ENCODE peak calls at places on chromosomes 2 and 18, in four cellular contexts. One of them, this sample, is unnamed.

GRCh38 chr2:196195302-196195701 is 23.9 kb upstream of the STK17B start:
- DNase-seq in astrocyte: no peak
- DNase-seq in osteoblast: no peak
- DNase-seq in A549: no peak
- DNase-seq in this sample: no peak

GRCh38 chr2:42829556-42830510 is 37.5 kb upstream of the HAAO start:
- DNase-seq in osteoblast: no peak
- DNase-seq in astrocyte: no peak
- DNase-seq in A549: peak; percentile 16
- DNase-seq in this sample: no peak

GRCh38 chr2:2647156-2647555 is 316.1 kb upstream of the MYT1L start:
- DNase-seq in A549: no peak
- DNase-seq in osteoblast: no peak
- DNase-seq in astrocyte: peak; percentile 16
- DNase-seq in this sample: no peak

GRCh38 chr18:2889761-2890192 is 43.0 kb downstream of the EMILIN2 start:
- DNase-seq in osteoblast: peak; percentile 35
- DNase-seq in A549: no peak
- DNase-seq in astrocyte: peak; percentile 20
- DNase-seq in this sample: no peak

GRCh38 chr2:127626175-127626574 is 19.8 kb upstream of the GPR17 start:
- DNase-seq in osteoblast: peak; percentile 76
- DNase-seq in astrocyte: no peak
- DNase-seq in A549: no peak
- DNase-seq in this sample: no peak

GRCh38 chr2:227848586-227848985 is 22.8 kb upstream of the DAW1 start:
- DNase-seq in astrocyte: no peak
- DNase-seq in A549: no peak
- DNase-seq in osteoblast: no peak
- DNase-seq in this sample: no peak

GRCh38 chr18:76985156-76985950 is 147.2 kb downstream of the MBP start:
- DNase-seq in A549: no peak
- DNase-seq in astrocyte: no peak
- DNase-seq in osteoblast: no peak
- DNase-seq in this sample: no peak

GRCh38 chr2:165428996-165429395 is 40.5 kb upstream of the CSRNP3 start:
- DNase-seq in A549: no peak
- DNase-seq in osteoblast: no peak
- DNase-seq in astrocyte: peak; percentile 62
- DNase-seq in this sample: no peak

GRCh38 chr2:216536725-216537124 is 38.1 kb downstream of the RPL37A start:
- DNase-seq in A549: no peak
- DNase-seq in osteoblast: no peak
- DNase-seq in astrocyte: no peak
- DNase-seq in this sample: peak; percentile 61

GRCh38 chr2:232142049-232142448 is 180.5 kb downstream of the DIS3L2 start:
- DNase-seq in A549: peak; percentile 13
- DNase-seq in astrocyte: peak; percentile 8
- DNase-seq in osteoblast: no peak
- DNase-seq in this sample: peak; percentile 56

GRCh38 chr2:66547113-66547512 is 112.2 kb downstream of the MEIS1 start:
- DNase-seq in astrocyte: peak; percentile 45
- DNase-seq in A549: no peak
- DNase-seq in osteoblast: no peak
- DNase-seq in this sample: no peak

GRCh38 chr18:23239885-23240608 is 104.8 kb downstream of the CABLES1 start:
- DNase-seq in A549: no peak
- DNase-seq in osteoblast: no peak
- DNase-seq in astrocyte: no peak
- DNase-seq in this sample: no peak

GRCh38 chr2:127053731-127054603 is 53.0 kb downstream of the BIN1 start:
- DNase-seq in A549: no peak
- DNase-seq in astrocyte: peak; percentile 14
- DNase-seq in osteoblast: peak; percentile 81
- DNase-seq in this sample: no peak

GRCh38 chr2:70261501-70261900 is 3.6 kb downstream of the PCYOX1 start:
- DNase-seq in A549: no peak
- DNase-seq in astrocyte: no peak
- DNase-seq in osteoblast: no peak
- DNase-seq in this sample: peak; percentile 13

GRCh38 chr18:35811896-35812295 is 160.6 kb upstream of the RMP24 start:
- DNase-seq in osteoblast: no peak
- DNase-seq in astrocyte: peak; percentile 1
- DNase-seq in A549: no peak
- DNase-seq in this sample: no peak

GRCh38 chr18:48050176-48050575 is 119.7 kb upstream of the SMAD2 start:
- DNase-seq in A549: no peak
- DNase-seq in astrocyte: no peak
- DNase-seq in osteoblast: no peak
- DNase-seq in this sample: no peak

GRCh38 chr2:197599285-197599965 is 76.0 kb downstream of the RFTN2 start:
- DNase-seq in astrocyte: no peak
- DNase-seq in osteoblast: peak; percentile 93
- DNase-seq in A549: peak; percentile 28
- DNase-seq in this sample: no peak

GRCh38 chr2:45928946-45929345 is 277.5 kb downstream of the PRKCE start:
- DNase-seq in osteoblast: no peak
- DNase-seq in astrocyte: no peak
- DNase-seq in A549: no peak
- DNase-seq in this sample: peak; percentile 49

GRCh38 chr2:128228894-128229293 is 89.8 kb downstream of the HS6ST1 start:
- DNase-seq in A549: no peak
- DNase-seq in osteoblast: peak; percentile 82
- DNase-seq in astrocyte: no peak
- DNase-seq in this sample: no peak

GRCh38 chr2:80331025-80331424 is 26.5 kb upstream of the LRRTM1 start:
- DNase-seq in A549: no peak
- DNase-seq in astrocyte: no peak
- DNase-seq in osteoblast: no peak
- DNase-seq in this sample: no peak

GRCh38 chr18:12312936-12313335 is 4.9 kb downstream of the TUBB6 start:
- DNase-seq in A549: no peak
- DNase-seq in astrocyte: no peak
- DNase-seq in osteoblast: no peak
- DNase-seq in this sample: no peak

GRCh38 chr2:120005834-120006521 is 6.9 kb upstream of the EPB41L5 start:
- DNase-seq in A549: no peak
- DNase-seq in osteoblast: no peak
- DNase-seq in astrocyte: no peak
- DNase-seq in this sample: no peak

GRCh38 chr2:225033440-225034390 is 8.6 kb downstream of the DOCK10 start:
- DNase-seq in A549: no peak
- DNase-seq in astrocyte: no peak
- DNase-seq in osteoblast: no peak
- DNase-seq in this sample: no peak

GRCh38 chr2:177606636-177607035 is 214.1 kb downstream of the AGPS start:
- DNase-seq in A549: no peak
- DNase-seq in astrocyte: peak; percentile 3
- DNase-seq in osteoblast: no peak
- DNase-seq in this sample: no peak

GRCh38 chr2:212940816-212941215 is 210.6 kb downstream of the IKZF2 start:
- DNase-seq in astrocyte: peak; percentile 59
- DNase-seq in A549: no peak
- DNase-seq in osteoblast: no peak
- DNase-seq in this sample: peak; percentile 66

GRCh38 chr18:79523738-79524180 is 128.0 kb downstream of the NFATC1 start:
- DNase-seq in osteoblast: peak; percentile 39
- DNase-seq in A549: no peak
- DNase-seq in astrocyte: peak; percentile 16
- DNase-seq in this sample: no peak

GRCh38 chr2:176516051-176516601 is 246.9 kb downstream of the MTX2 start:
- DNase-seq in osteoblast: no peak
- DNase-seq in A549: no peak
- DNase-seq in astrocyte: no peak
- DNase-seq in this sample: no peak

GRCh38 chr2:12416600-12416999 is 300.1 kb upstream of the TRIB2 start:
- DNase-seq in osteoblast: no peak
- DNase-seq in astrocyte: no peak
- DNase-seq in A549: no peak
- DNase-seq in this sample: no peak

GRCh38 chr2:69163109-69163508 is 150.1 kb downstream of the ANTXR1 start:
- DNase-seq in A549: peak; percentile 67
- DNase-seq in osteoblast: peak; percentile 66
- DNase-seq in astrocyte: peak; percentile 97
- DNase-seq in this sample: peak; percentile 94

DNA sequence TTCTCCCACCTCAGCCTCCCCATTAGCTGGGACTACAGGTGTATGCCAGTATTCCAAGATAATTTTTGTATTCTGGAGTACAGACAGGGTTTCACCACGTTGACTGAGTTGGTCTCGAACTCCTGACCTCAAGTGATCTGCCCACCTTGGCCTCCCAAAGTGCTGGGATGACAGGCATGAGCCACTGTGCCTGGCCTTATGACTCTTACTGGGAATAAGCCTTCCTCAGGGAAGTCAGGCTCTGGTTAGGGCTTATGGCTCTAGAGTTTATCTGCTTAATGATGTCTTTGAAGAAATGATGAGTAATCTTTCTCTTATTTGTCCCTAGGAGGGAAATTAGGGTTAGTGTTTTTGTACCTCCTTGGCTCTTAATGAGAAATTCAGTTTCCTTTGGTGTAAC is 187.7 kb downstream of the FAM210A start:
- DNase-seq in astrocyte: no peak
- DNase-seq in osteoblast: no peak
- DNase-seq in A549: no peak
- DNase-seq in this sample: no peak
- H3K27ac ChIP-seq in astrocyte: no peak overlapping the region
- H3K27ac ChIP-seq in osteoblast: no peak overlapping the region
- H3K27ac ChIP-seq in A549: peak overlapping the region; percentile 77
- H3K27ac ChIP-seq in this sample: no peak overlapping the region

DNA sequence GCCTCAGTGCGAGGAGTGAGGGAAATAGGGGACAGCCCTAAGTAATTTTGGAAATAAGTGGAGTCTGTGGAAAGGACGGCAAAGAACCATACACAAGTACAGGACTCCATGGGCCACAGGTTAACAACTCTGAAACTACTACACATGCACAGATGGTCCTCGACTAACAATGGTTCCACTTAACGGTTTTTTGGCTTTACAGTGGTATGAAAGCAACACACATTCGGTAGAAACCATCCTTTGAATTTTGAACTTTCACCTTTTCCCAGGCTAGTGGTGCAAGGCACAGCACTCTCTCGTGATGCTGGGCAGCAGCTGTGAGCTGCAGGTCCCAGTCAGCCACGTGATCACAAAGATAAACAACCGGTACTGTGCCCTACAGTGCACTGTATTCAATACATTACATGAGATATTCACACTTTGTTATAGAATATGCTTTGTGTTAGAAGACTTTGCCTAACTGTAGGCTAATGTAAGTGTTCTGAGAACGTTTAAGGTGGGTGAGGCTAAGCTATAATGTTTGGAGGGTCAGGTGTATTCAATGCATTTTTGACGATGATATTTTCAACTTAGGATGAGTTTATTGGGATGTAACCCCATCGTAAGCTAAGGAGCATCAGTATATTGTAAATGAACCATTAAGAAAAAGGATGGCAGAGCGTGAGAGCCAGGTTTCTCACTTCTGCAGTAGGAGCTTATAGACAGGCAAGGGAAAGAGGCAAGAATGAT is 44.6 kb downstream of the TBC1D8 start:
- DNase-seq in astrocyte: no peak
- DNase-seq in A549: no peak
- DNase-seq in osteoblast: no peak
- DNase-seq in this sample: no peak
- H3K27ac ChIP-seq in astrocyte: no peak overlapping the region
- H3K27ac ChIP-seq in A549: peak overlapping the region; percentile 55
- H3K27ac ChIP-seq in osteoblast: no peak overlapping the region
- H3K27ac ChIP-seq in this sample: no peak overlapping the region

DNA sequence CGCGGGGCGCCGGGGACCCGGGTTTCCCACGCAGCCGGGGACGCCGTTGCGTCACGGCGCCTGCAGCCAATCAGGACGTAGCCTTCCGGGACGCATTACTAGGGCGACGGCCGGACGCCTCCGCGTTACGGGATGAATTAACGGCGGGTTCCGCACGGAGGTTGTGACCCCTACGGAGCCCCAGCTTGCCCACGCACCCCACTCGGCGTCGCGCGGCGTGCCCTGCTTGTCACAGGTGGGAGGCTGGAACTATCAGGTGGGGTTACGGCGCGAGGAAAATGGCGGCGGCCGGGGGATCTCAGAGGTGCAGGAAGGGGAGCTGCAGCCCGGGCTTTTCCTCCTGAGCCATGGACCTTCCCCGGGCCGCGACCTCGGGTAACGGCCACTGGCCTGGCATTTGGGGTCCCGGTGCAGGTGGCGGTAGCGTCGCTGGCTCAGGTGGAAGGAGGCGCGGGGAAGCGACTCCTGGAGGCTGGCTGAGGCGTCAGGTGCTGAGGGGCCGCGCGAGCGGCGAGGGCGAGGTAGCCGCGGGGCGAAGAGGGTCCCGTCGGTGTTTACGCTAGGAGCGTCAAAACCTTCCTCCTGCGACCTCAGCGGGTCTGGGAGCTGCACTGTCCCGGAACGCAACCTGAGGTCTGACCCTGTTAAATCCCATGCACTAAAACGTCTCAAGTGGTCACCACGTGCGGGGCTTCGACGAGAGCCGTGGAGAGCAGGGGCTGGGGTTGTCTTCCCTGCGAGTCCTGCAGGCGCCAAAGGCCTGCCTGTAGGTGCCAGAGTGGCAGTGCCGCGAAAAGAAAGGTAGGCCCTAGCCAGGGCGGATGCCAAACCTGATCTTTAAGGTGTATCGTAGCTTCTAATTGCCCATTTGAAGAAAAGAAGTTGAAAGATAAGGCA is at the start of gene LCLAT1:
- DNase-seq in osteoblast: peak; percentile 97
- DNase-seq in astrocyte: peak; percentile 52
- DNase-seq in A549: peak; percentile 75
- DNase-seq in this sample: peak; percentile 75
- H3K27ac ChIP-seq in osteoblast: peak within 1 kb of the TSS; percentile 93
- H3K27ac ChIP-seq in astrocyte: peak within 1 kb of the TSS; percentile 85
- H3K27ac ChIP-seq in A549: peak within 1 kb of the TSS; percentile 90
- H3K27ac ChIP-seq in this sample: peak within 1 kb of the TSS; percentile 78

GRCh38 chr2:209773377-209773776 is 1.7 kb downstream of the UNC80 start:
- DNase-seq in astrocyte: no peak
- DNase-seq in osteoblast: no peak
- DNase-seq in A549: no peak
- DNase-seq in this sample: no peak

GRCh38 chr2:209768557-209768956 is 3.1 kb upstream of the UNC80 start:
- DNase-seq in A549: no peak
- DNase-seq in astrocyte: no peak
- DNase-seq in osteoblast: no peak
- DNase-seq in this sample: no peak

GRCh38 chr2:209767316-209767715 is 4.3 kb upstream of the UNC80 start:
- DNase-seq in osteoblast: no peak
- DNase-seq in astrocyte: no peak
- DNase-seq in A549: no peak
- DNase-seq in this sample: no peak

GRCh38 chr2:209771474-209772292 is at the start of gene UNC80:
- DNase-seq in osteoblast: peak; percentile 94
- DNase-seq in A549: peak; percentile 11
- DNase-seq in astrocyte: peak; percentile 52
- DNase-seq in this sample: peak; percentile 92

DNA sequence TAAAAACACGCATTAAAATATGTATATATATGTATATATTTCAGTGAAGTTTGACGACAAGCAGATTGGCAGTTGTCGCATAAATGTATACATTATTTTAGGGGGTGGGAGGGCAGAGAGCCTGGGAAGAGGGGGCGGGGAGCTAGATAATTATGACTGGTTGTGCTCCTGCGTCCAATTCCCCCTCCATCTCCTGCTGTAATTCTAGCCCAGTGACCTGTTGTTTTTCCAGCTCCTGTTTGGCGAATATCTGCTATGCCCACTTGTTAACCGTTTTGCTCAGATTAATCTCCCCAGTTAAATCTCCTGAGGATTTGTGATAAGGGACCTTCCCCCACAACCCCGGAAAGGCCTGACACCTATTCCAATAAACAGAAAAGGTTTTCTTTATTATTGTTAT is 684 bp downstream of the UNC80 start:
- DNase-seq in astrocyte: no peak
- DNase-seq in osteoblast: peak; percentile 25
- DNase-seq in A549: no peak
- DNase-seq in this sample: peak; percentile 22
- H3K27ac ChIP-seq in astrocyte: no peak overlapping the region
- H3K27ac ChIP-seq in osteoblast: no peak overlapping the region
- H3K27ac ChIP-seq in A549: no peak overlapping the region
- H3K27ac ChIP-seq in this sample: no peak overlapping the region